ENCODE peak calls at places on chromosomes 2 and 18, in ten cellular contexts. One of them, this sample, is unnamed.

GRCh38 chr2:60316381-60317028 is 236.9 kb downstream of the BCL11A start:
- DNase-seq in hepatocyte: peak
- DNase-seq in left ventricle myocardium superior: no peak
- DNase-seq in substantia nigra: no peak
- DNase-seq in fibroblast of pulmonary artery: no peak
- DNase-seq in psoas muscle: no peak
- DNase-seq in amygdala: no peak
- DNase-seq in RKO: no peak
- DNase-seq in A673: no peak
- DNase-seq in A172: no peak
- DNase-seq in this sample: no peak

GRCh38 chr18:56913970-56914369 is 232.9 kb upstream of the BOD1L2 start:
- DNase-seq in hepatocyte: no peak
- DNase-seq in left ventricle myocardium superior: no peak
- DNase-seq in substantia nigra: no peak
- DNase-seq in fibroblast of pulmonary artery: no peak
- DNase-seq in psoas muscle: no peak
- DNase-seq in amygdala: no peak
- DNase-seq in RKO: no peak
- DNase-seq in A673: no peak
- DNase-seq in A172: no peak
- DNase-seq in this sample: no peak

GRCh38 chr2:49210191-49210590 is 55.9 kb upstream of the FSHR start:
- DNase-seq in hepatocyte: peak
- DNase-seq in left ventricle myocardium superior: no peak
- DNase-seq in substantia nigra: no peak
- DNase-seq in fibroblast of pulmonary artery: no peak
- DNase-seq in psoas muscle: no peak
- DNase-seq in amygdala: no peak
- DNase-seq in RKO: no peak
- DNase-seq in A673: no peak
- DNase-seq in A172: no peak
- DNase-seq in this sample: no peak

GRCh38 chr2:215668329-215668728 is 232.5 kb upstream of the FN1 start:
- DNase-seq in hepatocyte: no peak
- DNase-seq in left ventricle myocardium superior: peak
- DNase-seq in substantia nigra: no peak
- DNase-seq in fibroblast of pulmonary artery: peak
- DNase-seq in psoas muscle: peak
- DNase-seq in amygdala: no peak
- DNase-seq in RKO: no peak
- DNase-seq in A673: no peak
- DNase-seq in A172: no peak
- DNase-seq in this sample: no peak

GRCh38 chr2:187434342-187434785 is 13.7 kb downstream of the CALCRL start:
- DNase-seq in hepatocyte: no peak
- DNase-seq in left ventricle myocardium superior: no peak
- DNase-seq in substantia nigra: no peak
- DNase-seq in fibroblast of pulmonary artery: peak
- DNase-seq in psoas muscle: no peak
- DNase-seq in amygdala: no peak
- DNase-seq in RKO: no peak
- DNase-seq in A673: peak
- DNase-seq in A172: no peak
- DNase-seq in this sample: no peak

GRCh38 chr2:234164499-234165409 is 114.3 kb downstream of the SPP2 start:
- DNase-seq in hepatocyte: no peak
- DNase-seq in left ventricle myocardium superior: peak
- DNase-seq in substantia nigra: no peak
- DNase-seq in fibroblast of pulmonary artery: no peak
- DNase-seq in psoas muscle: no peak
- DNase-seq in amygdala: no peak
- DNase-seq in RKO: no peak
- DNase-seq in A673: no peak
- DNase-seq in A172: no peak
- DNase-seq in this sample: no peak

GRCh38 chr18:7632152-7633098 is 65.3 kb downstream of the PTPRM start:
- DNase-seq in hepatocyte: no peak
- DNase-seq in left ventricle myocardium superior: no peak
- DNase-seq in substantia nigra: no peak
- DNase-seq in fibroblast of pulmonary artery: no peak
- DNase-seq in psoas muscle: no peak
- DNase-seq in amygdala: no peak
- DNase-seq in RKO: no peak
- DNase-seq in A673: no peak
- DNase-seq in A172: no peak
- DNase-seq in this sample: no peak

GRCh38 chr2:74924463-74925265 is 33.8 kb upstream of the POLE4 start:
- DNase-seq in hepatocyte: no peak
- DNase-seq in left ventricle myocardium superior: no peak
- DNase-seq in substantia nigra: no peak
- DNase-seq in fibroblast of pulmonary artery: no peak
- DNase-seq in psoas muscle: no peak
- DNase-seq in amygdala: no peak
- DNase-seq in RKO: no peak
- DNase-seq in A673: no peak
- DNase-seq in A172: no peak
- DNase-seq in this sample: no peak

GRCh38 chr18:47817017-47817911 is 113.2 kb downstream of the SMAD2 start:
- DNase-seq in hepatocyte: no peak
- DNase-seq in left ventricle myocardium superior: no peak
- DNase-seq in substantia nigra: no peak
- DNase-seq in fibroblast of pulmonary artery: no peak
- DNase-seq in psoas muscle: no peak
- DNase-seq in amygdala: no peak
- DNase-seq in RKO: no peak
- DNase-seq in A673: no peak
- DNase-seq in A172: no peak
- DNase-seq in this sample: no peak

This sample was measured in type B pancreatic cell.